ENCODE peak calls at places on chromosomes 11 and 22, in ten cellular contexts. M is uterus, D is lower lobe of right lung, J is gastrocnemius medialis, U is heart right ventricle, L is coronary artery, G is ascending aorta, O is spleen, R is RWPE1, I is transverse colon. F is an unnamed sample.

GRCh38 chr11:92269021-92269420 is 44.4 kb downstream of the FAT3 start:
- DNase-seq in R (peak; percentile 67), L (no peak), J (no peak), M (no peak), D (no peak), G (no peak), I (no peak), O (no peak), U (no peak), F (no peak)

GRCh38 chr11:119417726-119418540 is 5.0 kb downstream of the THY1 start:
- DNase-seq in J (no peak), M (no peak), I (no peak), D (no peak), O (no peak), G (peak; percentile 37), U (no peak), L (no peak), R (peak; percentile 78), F (peak; percentile 31)

GRCh38 chr22:42821386-42821785 is 35.7 kb downstream of the ARFGAP3 start:
- DNase-seq in G (no peak), O (no peak), L (no peak), R (no peak), D (no peak), J (no peak), I (no peak), U (no peak), M (no peak), F (no peak)

GRCh38 chr11:2565447-2566222 is 120.8 kb downstream of the KCNQ1 start:
- DNase-seq in I (no peak), M (no peak), D (peak; percentile 20), G (no peak), R (no peak), L (no peak), O (no peak), J (no peak), U (no peak), F (no peak)

GRCh38 chr11:17931595-17931994 is 81.3 kb downstream of the SERGEF start:
- DNase-seq in G (no peak), L (no peak), J (no peak), I (no peak), R (no peak), U (no peak), D (no peak), O (no peak), M (no peak), F (peak; percentile 27)

GRCh38 chr11:60389279-60389910 is 6.9 kb upstream of the MS4A14 start:
- DNase-seq in G (no peak), D (no peak), R (no peak), M (no peak), J (no peak), L (no peak), I (no peak), O (no peak), U (no peak), F (no peak)

GRCh38 chr11:63586451-63587166 is 23.4 kb upstream of the PLAAT2 start:
- DNase-seq in J (no peak), L (no peak), G (no peak), O (no peak), U (no peak), R (no peak), D (no peak), I (no peak), M (no peak), F (no peak)

GRCh38 chr22:40509401-40510134 is 127.0 kb downstream of the MRTFA start:
- DNase-seq in J (peak; percentile 29), M (peak; percentile 81), O (no peak), G (no peak), U (peak; percentile 78), L (no peak), R (peak; percentile 40), D (no peak), I (peak; percentile 53), F (no peak)

GRCh38 chr11:72633068-72633467 is 41.2 kb downstream of the PDE2A start:
- DNase-seq in R (no peak), L (no peak), I (no peak), D (no peak), J (no peak), G (no peak), M (no peak), O (no peak), U (no peak), F (no peak)

GRCh38 chr22:43827926-43828710 is 16.0 kb upstream of the EFCAB6 start:
- DNase-seq in U (no peak), J (no peak), M (no peak), D (no peak), G (no peak), I (no peak), O (no peak), L (peak; percentile 63), R (no peak), F (no peak)

GRCh38 chr11:76759092-76759491 is 24.1 kb upstream of the TSKU start:
- DNase-seq in M (no peak), J (no peak), L (no peak), G (no peak), D (no peak), R (no peak), U (no peak), O (no peak), I (no peak), F (no peak)

GRCh38 chr11:19666951-19667350 is 45.7 kb upstream of the NAV2 start:
- DNase-seq in U (no peak), J (no peak), O (no peak), L (no peak), I (no peak), G (no peak), R (no peak), D (no peak), M (no peak), F (no peak)

GRCh38 chr22:35312198-35313059 is 12.7 kb downstream of the TOM1 start:
- DNase-seq in G (no peak), J (peak; percentile 73), M (no peak), L (peak; percentile 63), I (peak; percentile 67), D (no peak), O (peak; percentile 30), U (no peak), R (peak; percentile 35), F (no peak)

GRCh38 chr22:25060522-25061071 is 108.1 kb downstream of the KIAA1671 start:
- DNase-seq in L (no peak), M (no peak), O (no peak), I (no peak), J (no peak), D (no peak), R (peak; percentile 19), G (no peak), U (no peak), F (no peak)

GRCh38 chr11:63906585-63906984 is 10.4 kb downstream of the RCOR2 start:
- DNase-seq in M (no peak), U (no peak), D (no peak), G (no peak), O (no peak), R (no peak), L (no peak), J (no peak), I (peak; percentile 34), F (no peak)

DNA sequence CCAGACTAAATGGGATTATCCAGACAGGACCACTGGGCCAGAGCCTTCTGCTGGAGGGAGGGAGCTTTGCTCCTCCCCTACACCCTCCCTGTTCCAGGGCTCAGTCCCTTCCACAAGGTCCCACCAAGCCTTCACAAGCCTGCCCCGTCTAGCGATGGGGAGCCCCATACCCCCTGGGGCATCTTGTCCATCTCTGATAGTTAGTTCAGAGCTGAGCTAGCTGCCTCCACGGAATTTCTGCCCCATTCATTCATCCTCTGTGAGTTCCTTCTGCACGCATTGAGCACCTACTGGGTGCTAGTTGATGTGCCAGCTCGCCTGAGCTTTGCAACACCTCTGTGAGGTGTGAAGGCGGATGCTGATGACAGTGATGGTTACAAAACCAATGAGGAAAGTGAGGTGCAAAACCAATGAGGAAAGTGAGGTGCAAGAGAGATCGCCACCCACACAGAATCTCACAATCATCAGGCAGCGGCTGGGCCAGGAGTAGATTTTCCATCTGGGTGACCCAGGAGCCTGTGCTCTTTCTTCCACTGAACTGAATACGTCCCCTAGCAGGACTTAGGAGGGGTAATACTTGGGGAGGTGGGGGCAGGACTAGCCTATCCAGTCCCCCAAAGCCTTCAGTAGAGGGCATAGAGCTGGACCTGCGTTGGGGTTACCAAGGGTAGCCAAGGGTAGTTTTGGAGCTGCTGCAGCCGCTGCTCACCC is 21.5 kb upstream of the CBX7 start:
- DNase-seq in L (no peak), J (no peak), O (peak; percentile 82), M (no peak), U (no peak), G (no peak), R (no peak), I (peak; percentile 23), D (no peak), F (no peak)
- H3K27ac ChIP-seq in L (peak overlapping the region; percentile 80), J (peak overlapping the region; percentile 39), O (peak overlapping the region; percentile 89), M (peak overlapping the region; percentile 81), U (peak overlapping the region; percentile 92), G (peak overlapping the region; percentile 56), R (peak overlapping the region; percentile 93), I (peak overlapping the region; percentile 79), D (peak overlapping the region; percentile 86), F (peak overlapping the region; percentile 54)

DNA sequence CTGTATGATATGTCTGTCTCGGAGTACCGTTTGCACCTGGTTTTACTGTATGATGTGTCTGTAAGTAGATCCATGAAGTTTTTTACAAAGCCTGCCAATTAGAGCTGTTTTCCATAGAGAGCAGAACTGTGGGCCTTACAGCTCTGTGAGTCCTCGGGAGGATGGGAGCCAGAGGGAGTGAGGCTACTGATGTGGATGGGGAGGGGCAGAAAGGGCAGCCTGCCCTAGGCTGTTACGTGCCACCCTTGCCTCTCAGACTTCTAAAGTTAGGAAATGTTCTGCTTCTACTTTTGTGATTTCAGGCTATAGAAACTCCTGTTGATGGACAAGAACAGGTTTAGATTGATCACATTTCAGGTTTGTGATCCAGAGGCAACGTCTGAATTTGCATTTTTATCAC is 105.2 kb downstream of the PPP6R3 start:
- DNase-seq in D (no peak), I (no peak), U (no peak), O (no peak), L (no peak), J (peak; percentile 47), R (no peak), G (no peak), M (no peak), F (no peak)
- H3K27ac ChIP-seq in D (no peak overlapping the region), I (no peak overlapping the region), U (no peak overlapping the region), O (no peak overlapping the region), L (no peak overlapping the region), J (peak overlapping the region; percentile 78), R (no peak overlapping the region), G (no peak overlapping the region), M (no peak overlapping the region), F (no peak overlapping the region)

GRCh38 chr22:36781656-36782627 is 6.0 kb upstream of the IFT27 start:
- DNase-seq in I (peak; percentile 88), M (peak; percentile 77), U (peak; percentile 69), G (peak; percentile 39), R (peak; percentile 72), L (no peak), D (peak; percentile 85), O (peak; percentile 95), J (peak; percentile 31), F (peak; percentile 34)
- H3K27ac ChIP-seq in I (peak overlapping the region; percentile 59), M (no peak overlapping the region), U (no peak overlapping the region), G (no peak overlapping the region), R (peak overlapping the region; percentile 14), L (peak overlapping the region; percentile 24), D (peak overlapping the region; percentile 10), O (no peak overlapping the region), J (no peak overlapping the region), F (no peak overlapping the region)

DNA sequence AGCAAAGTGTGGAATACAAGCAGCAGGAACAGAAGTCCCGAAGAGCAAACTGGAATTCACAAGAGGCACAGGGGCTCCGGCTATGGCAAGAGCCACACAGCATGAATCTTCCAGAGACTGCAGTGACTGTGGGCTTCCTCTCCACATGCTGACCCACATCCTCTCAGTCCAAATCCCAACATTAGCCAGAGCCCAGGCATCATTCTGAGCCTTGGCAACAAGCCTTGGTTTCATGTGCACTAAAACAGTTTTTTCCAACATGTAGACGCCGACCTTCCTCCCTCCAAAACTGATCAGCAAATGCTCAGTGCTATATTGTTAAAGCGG is 91.7 kb upstream of the CSNK2A3 start:
- DNase-seq in O (no peak), J (no peak), M (no peak), G (no peak), U (no peak), L (no peak), R (no peak), D (no peak), I (no peak), F (no peak)
- H3K27ac ChIP-seq in O (no peak overlapping the region), J (peak overlapping the region; percentile 2), M (no peak overlapping the region), G (peak overlapping the region; percentile 80), U (peak overlapping the region; percentile 45), L (peak overlapping the region; percentile 90), R (peak overlapping the region; percentile 89), D (no peak overlapping the region), I (peak overlapping the region; percentile 35), F (no peak overlapping the region)